ENCODE peak calls at places on chromosome 15, in five cellular contexts. N, R, J, B and X are unnamed samples.

GRCh38 chr15:37142371-37142770 is 42.0 kb upstream of the MEIS2 start:
- DNase-seq in N (no peak), R (no peak), J (no peak), B (no peak), X (no peak)

GRCh38 chr15:38187646-38188313 is 64.9 kb upstream of the SPRED1 start:
- DNase-seq in N (no peak), R (no peak), J (no peak), B (no peak), X (no peak)

GRCh38 chr15:62163847-62164499 is 1.1 kb downstream of the C2CD4B start:
- DNase-seq in N (peak), R (no peak), J (no peak), B (peak), X (no peak)

GRCh38 chr15:94670436-94671034 is 439.2 kb downstream of the MCTP2 start:
- DNase-seq in N (no peak), R (no peak), J (no peak), B (no peak), X (no peak)

GRCh38 chr15:45088801-45089711 is 24.9 kb downstream of the DUOX2 start:
- DNase-seq in N (no peak), R (no peak), J (no peak), B (no peak), X (no peak)

GRCh38 chr15:84883916-84884781 is at the start of gene SLC28A1:
- DNase-seq in N (no peak), R (no peak), J (no peak), B (no peak), X (no peak)

GRCh38 chr15:78768531-78769408 is 42.5 kb downstream of the ADAMTS7 start:
- DNase-seq in N (no peak), R (no peak), J (no peak), B (no peak), X (no peak)

GRCh38 chr15:48440084-48440483 is 108.9 kb downstream of the DUT start:
- DNase-seq in N (no peak), R (no peak), J (peak), B (peak), X (no peak)

GRCh38 chr15:43292375-43293078 is 25.8 kb upstream of the TGM5 start:
- DNase-seq in N (no peak), R (no peak), J (peak), B (no peak), X (no peak)

GRCh38 chr15:61685513-61685912 is 374.7 kb downstream of the VPS13C start:
- DNase-seq in N (no peak), R (no peak), J (no peak), B (no peak), X (no peak)

GRCh38 chr15:60760646-60761504 is 281.9 kb upstream of the ICE2 start:
- DNase-seq in N (no peak), R (no peak), J (no peak), B (no peak), X (no peak)

GRCh38 chr15:81229596-81229995 is 32.9 kb downstream of the IL16 start:
- DNase-seq in N (peak), R (no peak), J (no peak), B (peak), X (no peak)

GRCh38 chr15:75597667-75598341 is 18.7 kb upstream of the PTPN9 start:
- DNase-seq in N (no peak), R (no peak), J (no peak), B (no peak), X (no peak)